ENCODE peak calls at places on chromosome 2, in nine cellular contexts. B, V, W, Z, D, A, I, N and L are unnamed samples.

GRCh38 chr2:86482034-86482433 is 40.9 kb downstream of the KDM3A start:
- DNase-seq in B (no peak), V (no peak), W (no peak), Z (no peak), D (no peak), A (no peak), I (peak; percentile 4), N (no peak), L (peak; percentile 45)

GRCh38 chr2:176613358-176614032 is 344.3 kb downstream of the MTX2 start:
- DNase-seq in B (no peak), V (no peak), W (no peak), Z (no peak), D (no peak), A (peak; percentile 68), I (peak; percentile 48), N (no peak), L (peak; percentile 61)

GRCh38 chr2:51981813-51982212 is 949.9 kb upstream of the NRXN1 start:
- DNase-seq in B (no peak), V (no peak), W (no peak), Z (no peak), D (no peak), A (peak; percentile 68), I (no peak), N (no peak), L (peak; percentile 41)

GRCh38 chr2:31413025-31413424 is 1.5 kb downstream of the XDH start:
- DNase-seq in B (no peak), V (no peak), W (no peak), Z (no peak), D (no peak), A (peak; percentile 61), I (peak; percentile 74), N (no peak), L (peak; percentile 67)

GRCh38 chr2:119809329-119810038 is 49.8 kb downstream of the PTPN4 start:
- DNase-seq in B (no peak), V (no peak), W (peak; percentile 30), Z (peak; percentile 25), D (no peak), A (peak; percentile 89), I (peak; percentile 68), N (no peak), L (peak; percentile 95)

GRCh38 chr2:216109962-216110614 is 940 bp downstream of the XRCC5 start:
- DNase-seq in B (peak; percentile 14), V (no peak), W (peak; percentile 32), Z (no peak), D (no peak), A (peak; percentile 76), I (peak; percentile 66), N (no peak), L (peak; percentile 76)

GRCh38 chr2:37625156-37625555 is 46.3 kb downstream of the CDC42EP3 start:
- DNase-seq in B (no peak), V (no peak), W (no peak), Z (no peak), D (no peak), A (peak; percentile 80), I (peak; percentile 85), N (no peak), L (peak; percentile 92)

GRCh38 chr2:169928463-169928864 is 101.2 kb downstream of the UBR3 start:
- DNase-seq in B (peak; percentile 11), V (no peak), W (peak; percentile 16), Z (no peak), D (no peak), A (peak; percentile 79), I (peak; percentile 53), N (no peak), L (peak; percentile 61)

GRCh38 chr2:9308186-9308955 is 101.8 kb downstream of the ASAP2 start:
- DNase-seq in B (no peak), V (no peak), W (no peak), Z (no peak), D (no peak), A (peak; percentile 46), I (peak; percentile 47), N (no peak), L (peak; percentile 73)

GRCh38 chr2:238277695-238278094 is 10.7 kb downstream of the PER2 start:
- DNase-seq in B (no peak), V (no peak), W (no peak), Z (no peak), D (no peak), A (no peak), I (no peak), N (no peak), L (no peak)